ENCODE peak calls at places on chromosomes 5 and 9, in four cellular contexts. A, I, C and G are unnamed samples.

GRCh38 chr9:99368341-99369326 is 146.6 kb downstream of the SEC61B start:
- DNase-seq in I (peak), C (peak), A (no peak), G (peak)

GRCh38 chr5:59099995-59100345 is 517.1 kb downstream of the RAB3C start:
- DNase-seq in A (no peak), I (no peak), C (no peak), G (no peak)

GRCh38 chr9:96251451-96251850 is 50.5 kb downstream of the HSD17B3 start:
- DNase-seq in C (no peak), I (peak), A (no peak), G (no peak)

GRCh38 chr5:125481506-125482455 is 735.3 kb upstream of the ZNF608 start:
- DNase-seq in A (no peak), I (no peak), C (no peak), G (no peak)

GRCh38 chr5:43702815-43703214 is 99.8 kb downstream of the NNT start:
- DNase-seq in I (peak), C (no peak), A (no peak), G (peak)

GRCh38 chr5:31280210-31280609 is 86.7 kb downstream of the CDH6 start:
- DNase-seq in I (no peak), A (no peak), C (no peak), G (peak)

GRCh38 chr9:89773170-89773569 is 168.4 kb downstream of the GADD45G start:
- DNase-seq in C (no peak), I (no peak), A (no peak), G (no peak)

GRCh38 chr9:69603656-69604055 is 68.5 kb downstream of the APBA1 start:
- DNase-seq in C (no peak), A (no peak), I (no peak), G (no peak)

GRCh38 chr9:107932036-107932435 is 442.5 kb upstream of the KLF4 start:
- DNase-seq in A (no peak), C (no peak), I (peak), G (peak)

GRCh38 chr9:126151671-126152050 is 175.0 kb upstream of the MVB12B start:
- DNase-seq in C (no peak), A (peak), I (no peak), G (peak)